ENCODE peak calls at places on chromosomes 16 and 17, in six cellular contexts. C is activated T-helper 1 cell treated with anti-CD3 and anti-CD28 coated beads, Interleukin-2, amount 50 U/mL, for 16 hours; I is HL-60; Y is AG04449; K is activated effector memory CD4-positive, alpha-beta T cell treated with anti-CD3 and anti-CD28 coated beads, Interleukin-2, amount 50 U/mL, for 16 hours; P is Ammon's horn. T is an unnamed sample.

GRCh38 chr16:2858245-2859025 is 465 bp upstream of the PRSS22 start:
- DNase-seq in C (no peak), K (no peak), P (no peak), Y (no peak), I (no peak), T (no peak)

GRCh38 chr17:64400644-64401043 is 10.0 kb upstream of the PECAM1 start:
- DNase-seq in I (no peak), K (no peak), P (no peak), Y (no peak), C (no peak), T (no peak)

GRCh38 chr17:65530158-65530984 is 31.1 kb downstream of the AXIN2 start:
- DNase-seq in C (no peak), P (no peak), K (peak; percentile 46), I (no peak), Y (no peak), T (no peak)

GRCh38 chr17:4215882-4216411 is 47.8 kb downstream of the ANKFY1 start:
- DNase-seq in Y (no peak), K (no peak), C (no peak), P (no peak), I (no peak), T (no peak)

GRCh38 chr16:85490971-85491771 is 122.0 kb upstream of the GSE1 start:
- DNase-seq in P (no peak), Y (no peak), C (no peak), K (peak; percentile 69), I (no peak), T (no peak)

GRCh38 chr17:41602524-41602923 is 10.0 kb downstream of the KRT16 start:
- DNase-seq in K (no peak), I (no peak), C (no peak), Y (no peak), P (no peak), T (no peak)

GRCh38 chr17:46175891-46176290 is 17.3 kb downstream of the KANSL1 start:
- DNase-seq in K (no peak), P (no peak), C (no peak), I (no peak), Y (no peak), T (no peak)

GRCh38 chr17:29341726-29342125 is 47.8 kb upstream of the NUFIP2 start:
- DNase-seq in K (no peak), C (no peak), Y (no peak), I (peak; percentile 13), P (no peak), T (no peak)

GRCh38 chr17:2695961-2696760 is 15.4 kb downstream of the CLUH start:
- DNase-seq in Y (no peak), K (peak; percentile 59), I (no peak), P (no peak), C (no peak), T (no peak)

GRCh38 chr16:10577305-10578202 is 2.8 kb downstream of the EMP2 start:
- DNase-seq in Y (peak; percentile 14), I (no peak), P (no peak), C (no peak), K (no peak), T (no peak)

GRCh38 chr17:28228986-28229729 is 89.8 kb upstream of the TMEM97 start:
- DNase-seq in Y (no peak), P (no peak), C (no peak), I (no peak), K (no peak), T (no peak)

GRCh38 chr16:2769675-2770056 is 7.4 kb downstream of the ELOB start:
- DNase-seq in C (no peak), I (peak; percentile 7), Y (no peak), P (no peak), K (no peak), T (no peak)

GRCh38 chr17:39974433-39974832 is 6.2 kb upstream of the PSMD3 start:
- DNase-seq in C (no peak), Y (no peak), I (no peak), K (no peak), P (no peak), T (no peak)